ENCODE peak calls at places on chromosome 11, in five cellular contexts. J, G, I, C and S are unnamed samples.

GRCh38 chr11:115201121-115201792 is 303.0 kb downstream of the CADM1 start:
- DNase-seq in J (no peak), G (no peak), I (no peak), C (no peak), S (no peak)

GRCh38 chr11:72179804-72180396 is 12.0 kb upstream of the FOLR1 start:
- DNase-seq in J (no peak), G (no peak), I (no peak), C (no peak), S (no peak)

GRCh38 chr11:86360775-86361395 is 13.8 kb upstream of the CCDC81 start:
- DNase-seq in J (no peak), G (peak; percentile 60), I (no peak), C (no peak), S (no peak)

GRCh38 chr11:101126551-101127347 is 2.9 kb downstream of the PGR start:
- DNase-seq in J (no peak), G (no peak), I (no peak), C (peak; percentile 28), S (no peak)

GRCh38 chr11:16117989-16118810 is 238.1 kb downstream of the SOX6 start:
- DNase-seq in J (no peak), G (no peak), I (no peak), C (no peak), S (no peak)

GRCh38 chr11:47348859-47349258 is 3.6 kb downstream of the MYBPC3 start:
- DNase-seq in J (no peak), G (peak; percentile 53), I (no peak), C (no peak), S (no peak)

GRCh38 chr11:118448294-118448693 is 12.0 kb downstream of the KMT2A start:
- DNase-seq in J (no peak), G (no peak), I (no peak), C (no peak), S (no peak)

GRCh38 chr11:32821517-32821916 is 8.2 kb upstream of the PRRG4 start:
- DNase-seq in J (no peak), G (no peak), I (no peak), C (no peak), S (no peak)

GRCh38 chr11:130631119-130631518 is 182.7 kb downstream of the ADAMTS15 start:
- DNase-seq in J (peak; percentile 21), G (no peak), I (no peak), C (no peak), S (no peak)

GRCh38 chr11:104694259-104695070 is 203.8 kb downstream of the CASP12 start:
- DNase-seq in J (peak; percentile 1), G (peak; percentile 36), I (no peak), C (peak; percentile 25), S (no peak)

GRCh38 chr11:39374963-39375698 is 2084.3 kb downstream of the LRRC4C start:
- DNase-seq in J (no peak), G (peak; percentile 10), I (no peak), C (no peak), S (no peak)

GRCh38 chr11:98940913-98941312 is 79.8 kb upstream of the CNTN5 start:
- DNase-seq in J (no peak), G (peak; percentile 8), I (no peak), C (no peak), S (no peak)

GRCh38 chr11:33868646-33869461 is 23.0 kb downstream of the LMO2 start:
- DNase-seq in J (no peak), G (no peak), I (no peak), C (no peak), S (no peak)

GRCh38 chr11:77749232-77749631 is 71.3 kb downstream of the RSF1 start:
- DNase-seq in J (no peak), G (no peak), I (no peak), C (no peak), S (no peak)